ENCODE peak calls at places on chromosome 18, in five cellular contexts. S is cardiac fibroblast, E is HFF-Myc, Y is GM20000, W is foreskin fibroblast. I is an unnamed sample.

GRCh38 chr18:38923136-38923535 is 1357.5 kb upstream of the CELF4 start:
- DNase-seq in E (no peak), W (no peak), S (no peak), Y (no peak), I (no peak)

GRCh38 chr18:49861659-49862058 is 48.3 kb upstream of the ACAA2 start:
- DNase-seq in Y (peak; percentile 33), S (peak; percentile 24), E (no peak), W (peak; percentile 30), I (no peak)

GRCh38 chr18:48826806-48827205 is 124.0 kb downstream of the SMAD7 start:
- DNase-seq in W (no peak), S (no peak), E (no peak), Y (no peak), I (no peak)

GRCh38 chr18:2881490-2882195 is 34.8 kb downstream of the EMILIN2 start:
- DNase-seq in E (no peak), Y (no peak), W (peak; percentile 96), S (peak; percentile 90), I (peak; percentile 62)

GRCh38 chr18:75223687-75224347 is 13.2 kb downstream of the TSHZ1 start:
- DNase-seq in S (no peak), E (no peak), Y (no peak), W (peak; percentile 49), I (no peak)

GRCh38 chr18:36309436-36310391 is 12.2 kb downstream of the FHOD3 start:
- DNase-seq in E (peak; percentile 94), S (peak; percentile 99), W (peak; percentile 98), Y (no peak), I (no peak)

GRCh38 chr18:28189400-28190239 is 12.7 kb upstream of the CDH2 start:
- DNase-seq in S (peak; percentile 89), E (no peak), W (peak; percentile 85), Y (peak; percentile 35), I (peak; percentile 52)

GRCh38 chr18:3688682-3689081 is 238.7 kb downstream of the TGIF1 start:
- DNase-seq in W (peak; percentile 98), S (peak; percentile 87), Y (no peak), E (peak; percentile 97), I (no peak)

GRCh38 chr18:9055185-9055584 is 47.3 kb upstream of the NDUFV2 start:
- DNase-seq in Y (peak; percentile 27), W (peak; percentile 82), S (peak; percentile 93), E (peak; percentile 62), I (no peak)

GRCh38 chr18:74082476-74083070 is 65.1 kb downstream of the FBXO15 start:
- DNase-seq in S (peak; percentile 10), E (no peak), Y (peak; percentile 51), W (peak; percentile 76), I (peak; percentile 53)

GRCh38 chr18:4986677-4987076 is 210.4 kb downstream of the AKAIN1 start:
- DNase-seq in E (no peak), Y (no peak), S (no peak), W (no peak), I (no peak)

GRCh38 chr18:47883771-47884413 is 46.6 kb downstream of the SMAD2 start:
- DNase-seq in E (no peak), W (peak; percentile 77), Y (no peak), S (peak; percentile 74), I (no peak)

GRCh38 chr18:63823516-63824219 is 48.5 kb downstream of the SERPINB7 start:
- DNase-seq in S (peak; percentile 37), W (peak; percentile 16), E (no peak), Y (peak; percentile 23), I (no peak)

GRCh38 chr18:20960735-20961134 is 150.9 kb downstream of the ROCK1 start:
- DNase-seq in S (no peak), E (no peak), W (no peak), Y (no peak), I (no peak)

GRCh38 chr18:29313312-29313711 is 1136.4 kb upstream of the CDH2 start:
- DNase-seq in E (no peak), S (no peak), W (no peak), Y (no peak), I (no peak)

GRCh38 chr18:51070545-51070944 is 40.5 kb downstream of the SMAD4 start:
- DNase-seq in S (peak; percentile 93), W (peak; percentile 83), E (peak; percentile 31), Y (no peak), I (no peak)

GRCh38 chr18:34801769-34802168 is 91.7 kb downstream of the DTNA start:
- DNase-seq in Y (no peak), E (peak; percentile 22), S (peak; percentile 63), W (peak; percentile 93), I (no peak)

GRCh38 chr18:22032392-22032961 is 136.9 kb upstream of the GATA6 start:
- DNase-seq in S (peak; percentile 81), W (peak; percentile 41), E (peak; percentile 64), Y (no peak), I (no peak)

GRCh38 chr18:79526468-79527460 is 131.0 kb downstream of the NFATC1 start:
- DNase-seq in S (no peak), W (no peak), Y (no peak), E (no peak), I (no peak)

GRCh38 chr18:987325-988186 is 82.9 kb downstream of the ADCYAP1 start:
- DNase-seq in S (peak; percentile 83), W (no peak), Y (no peak), E (no peak), I (no peak)

GRCh38 chr18:36760598-36760997 is 68.2 kb downstream of the TPGS2 start:
- DNase-seq in E (no peak), W (no peak), Y (no peak), S (no peak), I (no peak)

GRCh38 chr18:837922-838321 is 25.9 kb upstream of the YES1 start:
- DNase-seq in E (no peak), S (no peak), Y (no peak), W (peak; percentile 41), I (no peak)

GRCh38 chr18:63697261-63697660 is 5.5 kb upstream of the SERPINB11 start:
- DNase-seq in Y (no peak), S (peak; percentile 31), W (peak; percentile 29), E (no peak), I (no peak)

GRCh38 chr18:9577361-9577760 is 37.0 kb downstream of the PPP4R1 start:
- DNase-seq in Y (no peak), W (no peak), S (no peak), E (no peak), I (no peak)

GRCh38 chr18:62332964-62333695 is 8.0 kb downstream of the TNFRSF11A start:
- DNase-seq in S (no peak), W (no peak), E (no peak), Y (no peak), I (no peak)

GRCh38 chr18:28757466-28758008 is 580.6 kb upstream of the CDH2 start:
- DNase-seq in Y (no peak), W (no peak), S (no peak), E (no peak), I (no peak)

GRCh38 chr18:39667905-39668304 is 2102.3 kb upstream of the CELF4 start:
- DNase-seq in Y (no peak), W (peak; percentile 47), E (no peak), S (peak; percentile 40), I (no peak)

GRCh38 chr18:74281011-74281638 is 10.6 kb downstream of the CYB5A start:
- DNase-seq in S (no peak), W (no peak), E (no peak), Y (no peak), I (no peak)

GRCh38 chr18:10195529-10195928 is 258.9 kb upstream of the APCDD1 start:
- DNase-seq in E (no peak), S (no peak), W (peak; percentile 8), Y (no peak), I (no peak)

GRCh38 chr18:46428368-46428767 is 228.7 kb downstream of the LOXHD1 start:
- DNase-seq in Y (no peak), W (no peak), E (no peak), S (no peak), I (no peak)

GRCh38 chr18:47163241-47163640 is 12.9 kb downstream of the IER3IP1 start:
- DNase-seq in W (peak; percentile 13), Y (no peak), S (peak; percentile 94), E (no peak), I (no peak)

GRCh38 chr18:74276609-74277008 is 15.2 kb downstream of the CYB5A start:
- DNase-seq in E (no peak), Y (no peak), W (no peak), S (no peak), I (no peak)

GRCh38 chr18:32848836-32849235 is 76.0 kb upstream of the KLHL14 start:
- DNase-seq in W (peak; percentile 10), S (peak; percentile 20), E (no peak), Y (no peak), I (no peak)

GRCh38 chr18:69980509-69980908 is 32.8 kb upstream of the CD226 start:
- DNase-seq in W (no peak), Y (no peak), E (no peak), S (no peak), I (no peak)

GRCh38 chr18:73043231-73044000 is 175.6 kb upstream of the NETO1 start:
- DNase-seq in E (no peak), S (no peak), Y (no peak), W (no peak), I (no peak)

GRCh38 chr18:23629444-23629946 is 33.2 kb downstream of the ANKRD29 start:
- DNase-seq in Y (peak; percentile 51), S (no peak), W (no peak), E (no peak), I (no peak)
- TF ChIP-seq CTCF in Y (no peak), S (no peak), W (no peak), E (no peak), I (no peak)

GRCh38 chr18:52283927-52284326 is 56.1 kb upstream of the DCC start:
- DNase-seq in E (no peak), S (no peak), W (no peak), Y (no peak), I (no peak)

GRCh38 chr18:52286675-52287074 is 53.3 kb upstream of the DCC start:
- DNase-seq in E (no peak), W (no peak), Y (no peak), S (no peak), I (no peak)

GRCh38 chr18:52287151-52287550 is 52.8 kb upstream of the DCC start:
- DNase-seq in E (no peak), W (peak; percentile 0), S (no peak), Y (no peak), I (no peak)

GRCh38 chr18:52288403-52289004 is 51.5 kb upstream of the DCC start:
- DNase-seq in S (no peak), E (no peak), W (peak; percentile 31), Y (peak; percentile 32), I (no peak)
- TF ChIP-seq CTCF in S (no peak), E (peak; percentile 38), W (no peak), Y (peak; percentile 85), I (no peak)

GRCh38 chr18:56789004-56789888 is 138.1 kb downstream of the WDR7 start:
- DNase-seq in Y (peak; percentile 19), W (peak; percentile 14), S (peak; percentile 60), E (no peak), I (no peak)
- TF ChIP-seq CTCF in Y (peak; percentile 43), W (peak; percentile 46), S (peak; percentile 54), E (peak; percentile 62), I (peak; percentile 42)

DNA sequence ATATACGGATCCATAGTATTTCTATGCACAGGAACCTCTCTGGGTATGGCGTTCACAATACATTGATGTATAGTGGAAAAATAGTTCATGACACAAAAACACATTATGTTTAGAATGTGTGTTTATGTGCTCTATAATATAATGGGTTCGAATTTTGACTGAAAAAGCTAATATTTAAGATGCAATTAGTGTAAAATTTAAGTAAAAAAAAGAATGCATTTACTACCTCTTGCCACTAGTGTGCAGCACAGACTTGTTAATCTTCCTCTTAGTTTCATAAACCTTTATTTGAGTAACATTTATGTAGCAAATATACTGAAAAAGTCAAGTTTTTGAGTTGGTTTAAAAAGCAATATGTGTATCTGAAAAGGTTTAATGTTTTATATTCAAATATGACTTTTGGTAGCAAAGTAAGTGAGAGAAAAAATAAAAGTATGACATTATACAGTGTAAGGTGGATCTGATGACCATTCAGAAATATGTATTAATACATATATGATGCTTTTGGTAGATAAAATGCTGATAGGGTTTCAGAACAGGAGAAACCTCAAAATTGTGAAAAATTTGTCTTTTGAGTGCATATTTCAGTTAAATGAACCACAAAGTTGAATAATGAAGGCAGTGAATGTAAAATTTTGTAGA is 49.5 kb downstream of the CCDC102B start:
- DNase-seq in W (peak; percentile 56), Y (no peak), E (no peak), S (peak; percentile 70), I (no peak)
- TF ChIP-seq CTCF in W (peak; percentile 41), Y (peak; percentile 48), E (peak; percentile 48), S (peak; percentile 50), I (peak; percentile 36)